ENCODE peak calls at places on chromosomes 16 and 17, in five cellular contexts. A, S, M, N and G are unnamed samples.

GRCh38 chr17:75364078-75364477 is 41.4 kb downstream of the GRB2 start:
- DNase-seq in A (no peak), S (peak; percentile 69), M (no peak), N (no peak), G (no peak)

GRCh38 chr16:17515421-17516210 is 44.9 kb upstream of the XYLT1 start:
- DNase-seq in A (no peak), S (no peak), M (no peak), N (no peak), G (no peak)

GRCh38 chr17:52064791-52065211 is 93.7 kb downstream of the CA10 start:
- DNase-seq in A (no peak), S (no peak), M (no peak), N (no peak), G (no peak)

GRCh38 chr17:9905902-9906301 is 831 bp upstream of the RCVRN start:
- DNase-seq in A (no peak), S (no peak), M (no peak), N (no peak), G (peak; percentile 84)

GRCh38 chr17:17119106-17119505 is 76.8 kb downstream of the MPRIP start:
- DNase-seq in A (no peak), S (no peak), M (peak; percentile 57), N (no peak), G (no peak)

GRCh38 chr16:87203060-87203656 is 114.0 kb downstream of the C16orf95 start:
- DNase-seq in A (peak; percentile 25), S (peak; percentile 91), M (peak; percentile 53), N (no peak), G (peak; percentile 55)

GRCh38 chr17:2950846-2951245 is 112.6 kb downstream of the OR1D5 start:
- DNase-seq in A (no peak), S (no peak), M (no peak), N (no peak), G (no peak)

GRCh38 chr16:23229714-23230113 is 47.2 kb downstream of the SCNN1G start:
- DNase-seq in A (no peak), S (no peak), M (no peak), N (no peak), G (no peak)

GRCh38 chr17:35103271-35103670 is 16.4 kb downstream of the RAD51D start:
- DNase-seq in A (no peak), S (no peak), M (no peak), N (no peak), G (no peak)

GRCh38 chr17:30701498-30701989 is 122.9 kb downstream of the CRLF3 start:
- DNase-seq in A (no peak), S (no peak), M (no peak), N (no peak), G (no peak)
- H3K27ac ChIP-seq in A (no peak overlapping the region), S (no peak overlapping the region), M (no peak overlapping the region), N (no peak overlapping the region), G (no peak overlapping the region)

GRCh38 chr16:47644661-47645060 is 183.5 kb downstream of the PHKB start:
- DNase-seq in A (no peak), S (no peak), M (no peak), N (no peak), G (no peak)
- H3K4me3 ChIP-seq in A (no peak overlapping the region), S (no peak overlapping the region), M (no peak overlapping the region), N (no peak overlapping the region), G (no peak overlapping the region)

GRCh38 chr16:49889725-49890397 is 33.9 kb upstream of the ZNF423 start:
- DNase-seq in A (no peak), S (no peak), M (no peak), N (no peak), G (no peak)

GRCh38 chr16:49886554-49887121 is 30.7 kb upstream of the ZNF423 start:
- DNase-seq in A (no peak), S (no peak), M (no peak), N (no peak), G (no peak)

GRCh38 chr16:49890876-49891275 is 35.0 kb upstream of the ZNF423 start:
- DNase-seq in A (no peak), S (no peak), M (no peak), N (no peak), G (peak; percentile 61)
- TF ChIP-seq CTCF in A (peak; percentile 19), S (peak; percentile 56), M (no peak), N (peak; percentile 23), G (peak; percentile 70)

DNA sequence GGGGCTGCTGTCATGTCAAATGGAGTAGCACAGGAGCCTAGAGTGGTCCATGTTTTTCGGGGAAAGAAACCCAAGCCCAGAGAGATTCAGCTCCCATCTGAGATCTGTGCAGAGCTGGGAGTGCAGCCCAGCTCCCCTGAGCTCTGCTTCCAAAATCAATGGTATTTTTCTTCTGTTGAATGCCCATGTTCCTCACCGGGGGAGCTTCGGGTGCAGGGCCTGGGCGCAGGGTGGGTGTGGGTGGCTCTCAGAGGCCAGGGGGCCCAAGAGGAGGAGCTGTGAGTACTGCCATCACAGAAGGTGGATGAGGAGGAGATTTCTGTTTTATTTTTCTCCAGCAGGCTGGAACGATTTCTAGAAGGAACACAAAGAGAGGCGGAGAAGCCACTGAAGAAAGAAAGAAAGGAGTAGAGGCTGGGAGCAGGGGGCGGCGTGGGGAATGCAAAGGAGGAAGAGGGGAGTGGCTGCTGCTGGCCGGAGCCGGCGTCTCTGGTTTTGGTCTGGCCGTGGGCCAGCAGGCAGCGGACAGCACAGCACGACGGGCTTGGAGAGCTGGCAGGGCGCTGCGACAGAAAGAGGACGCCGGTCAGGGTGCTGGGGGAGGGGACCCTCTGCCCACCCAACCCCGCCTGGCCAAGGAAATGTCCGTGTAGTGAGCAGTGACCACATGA is 76.2 kb upstream of the KSR1 start:
- DNase-seq in A (peak; percentile 73), S (peak; percentile 43), M (peak; percentile 71), N (no peak), G (no peak)
- H3K27ac ChIP-seq in A (peak overlapping the region; percentile 82), S (no peak overlapping the region), M (no peak overlapping the region), N (no peak overlapping the region), G (no peak overlapping the region)

GRCh38 chr17:1726626-1727257 is 2.2 kb downstream of the WDR81 start:
- DNase-seq in A (no peak), S (no peak), M (no peak), N (no peak), G (no peak)
- H3K4me3 ChIP-seq in A (no peak overlapping the region), S (no peak overlapping the region), M (no peak overlapping the region), N (no peak overlapping the region), G (no peak overlapping the region)